ENCODE peak calls at places on chromosome 9, in eight cellular contexts. F is activated CD8-positive, alpha-beta T cell treated with anti-CD3 and anti-CD28 coated beads for 36 hours; M is amygdala; K is ELR; C is sigmoid colon; S is GM04504; B is heart right ventricle; G is fibroblast of villous mesenchyme. O is an unnamed sample.

GRCh38 chr9:107703651-107704050 is 214.1 kb upstream of the KLF4 start:
- DNase-seq in F (no peak), M (no peak), K (no peak), C (no peak), S (no peak), B (no peak), G (no peak), O (no peak)

GRCh38 chr9:117541192-117541591 is 126.3 kb upstream of the ASTN2 start:
- DNase-seq in F (no peak), M (no peak), K (no peak), C (no peak), S (no peak), B (no peak), G (no peak), O (no peak)

GRCh38 chr9:38339087-38339486 is 53.4 kb upstream of the ALDH1B1 start:
- DNase-seq in F (no peak), M (no peak), K (peak), C (no peak), S (peak), B (no peak), G (no peak), O (no peak)

GRCh38 chr9:89363921-89364663 is 45.8 kb downstream of the SECISBP2 start:
- DNase-seq in F (no peak), M (no peak), K (no peak), C (peak), S (no peak), B (no peak), G (no peak), O (peak)

GRCh38 chr9:24218656-24219055 is 327.0 kb downstream of the IZUMO3 start:
- DNase-seq in F (no peak), M (no peak), K (no peak), C (no peak), S (no peak), B (no peak), G (no peak), O (no peak)

GRCh38 chr9:4787876-4788275 is 4.9 kb upstream of the RCL1 start:
- DNase-seq in F (no peak), M (no peak), K (peak), C (no peak), S (no peak), B (no peak), G (no peak), O (no peak)

GRCh38 chr9:98380065-98380681 is 124.7 kb upstream of the TBC1D2 start:
- DNase-seq in F (no peak), M (no peak), K (peak), C (no peak), S (no peak), B (no peak), G (peak), O (no peak)

GRCh38 chr9:14277202-14277601 is 36.7 kb downstream of the NFIB start:
- DNase-seq in F (no peak), M (no peak), K (peak), C (no peak), S (peak), B (no peak), G (peak), O (no peak)

GRCh38 chr9:92501671-92502393 is 19.5 kb upstream of the ASPN start:
- DNase-seq in F (peak), M (no peak), K (peak), C (peak), S (peak), B (no peak), G (peak), O (no peak)

GRCh38 chr9:26655166-26655565 is 237.4 kb downstream of the CAAP1 start:
- DNase-seq in F (no peak), M (no peak), K (no peak), C (no peak), S (no peak), B (no peak), G (no peak), O (no peak)

O was measured in posterior vena cava.